ENCODE peak calls at places on chromosomes 13 and 19, in five cellular contexts. One of them, this sample, is unnamed.

GRCh38 chr19:55486971-55487883 is 1.0 kb upstream of the SSC5D start:
- DNase-seq in esophagus squamous epithelium: no peak
- DNase-seq in breast epithelium: peak; percentile 68
- DNase-seq in HepG2: peak; percentile 23
- DNase-seq in body of pancreas: no peak
- DNase-seq in this sample: peak; percentile 100

GRCh38 chr13:110062077-110062776 is 244.7 kb downstream of the COL4A1 start:
- DNase-seq in breast epithelium: peak; percentile 38
- DNase-seq in body of pancreas: peak; percentile 46
- DNase-seq in HepG2: no peak
- DNase-seq in esophagus squamous epithelium: no peak
- DNase-seq in this sample: peak; percentile 33

GRCh38 chr19:31351212-31352193 is 2.3 kb upstream of the TSHZ3 start:
- DNase-seq in esophagus squamous epithelium: no peak
- DNase-seq in HepG2: no peak
- DNase-seq in breast epithelium: no peak
- DNase-seq in body of pancreas: peak; percentile 58
- DNase-seq in this sample: peak; percentile 90

GRCh38 chr13:25214371-25215252 is 42.5 kb upstream of the AMER2 start:
- DNase-seq in HepG2: no peak
- DNase-seq in body of pancreas: no peak
- DNase-seq in breast epithelium: no peak
- DNase-seq in esophagus squamous epithelium: no peak
- DNase-seq in this sample: no peak

GRCh38 chr13:28637714-28638355 is 21.1 kb upstream of the POMP start:
- DNase-seq in body of pancreas: no peak
- DNase-seq in HepG2: peak; percentile 59
- DNase-seq in esophagus squamous epithelium: no peak
- DNase-seq in breast epithelium: no peak
- DNase-seq in this sample: no peak

GRCh38 chr13:46604226-46604968 is 51.4 kb downstream of the LRCH1 start:
- DNase-seq in esophagus squamous epithelium: no peak
- DNase-seq in body of pancreas: no peak
- DNase-seq in HepG2: peak; percentile 25
- DNase-seq in breast epithelium: no peak
- DNase-seq in this sample: no peak

GRCh38 chr13:46961719-46962118 is 64.9 kb upstream of the HTR2A start:
- DNase-seq in body of pancreas: no peak
- DNase-seq in esophagus squamous epithelium: no peak
- DNase-seq in breast epithelium: no peak
- DNase-seq in HepG2: no peak
- DNase-seq in this sample: peak; percentile 6

GRCh38 chr19:28425431-28425931 is 787.5 kb downstream of the UQCRFS1 start:
- DNase-seq in HepG2: no peak
- DNase-seq in body of pancreas: no peak
- DNase-seq in breast epithelium: no peak
- DNase-seq in esophagus squamous epithelium: no peak
- DNase-seq in this sample: no peak

GRCh38 chr19:1006711-1007398 is 6.6 kb downstream of the GRIN3B start:
- DNase-seq in body of pancreas: no peak
- DNase-seq in esophagus squamous epithelium: no peak
- DNase-seq in breast epithelium: no peak
- DNase-seq in HepG2: no peak
- DNase-seq in this sample: no peak

GRCh38 chr13:49042476-49042875 is 66.8 kb downstream of the FNDC3A start:
- DNase-seq in breast epithelium: no peak
- DNase-seq in body of pancreas: no peak
- DNase-seq in HepG2: no peak
- DNase-seq in esophagus squamous epithelium: no peak
- DNase-seq in this sample: no peak

GRCh38 chr13:20128459-20128927 is 32.4 kb downstream of the GJA3 start:
- DNase-seq in esophagus squamous epithelium: no peak
- DNase-seq in body of pancreas: peak; percentile 74
- DNase-seq in HepG2: peak; percentile 15
- DNase-seq in breast epithelium: no peak
- DNase-seq in this sample: no peak

GRCh38 chr13:27621366-27622101 is at the start of gene POLR1D:
- DNase-seq in HepG2: peak; percentile 77
- DNase-seq in breast epithelium: peak; percentile 84
- DNase-seq in body of pancreas: peak; percentile 93
- DNase-seq in esophagus squamous epithelium: peak; percentile 51
- DNase-seq in this sample: peak; percentile 55

DNA sequence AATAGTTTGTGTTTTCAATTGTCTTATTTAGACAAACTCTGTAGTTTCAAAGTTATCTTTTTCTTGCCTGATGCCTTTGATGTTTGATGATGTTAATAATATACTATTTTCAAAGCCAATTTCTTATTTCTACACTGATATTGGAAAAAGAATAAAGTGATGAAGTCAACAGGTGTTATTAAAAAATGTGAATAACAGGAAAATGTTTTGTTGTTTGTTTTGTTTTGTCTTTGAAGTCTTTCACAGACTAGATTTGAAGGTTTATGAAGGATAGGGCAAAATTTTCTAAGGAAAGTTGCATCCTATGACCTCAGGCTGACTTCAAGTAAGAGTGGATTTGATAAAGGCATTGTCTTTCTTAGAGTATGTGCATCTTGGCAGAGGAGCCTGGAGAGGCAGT is 31.2 kb downstream of the ZNF790 start:
- DNase-seq in HepG2: no peak
- DNase-seq in body of pancreas: no peak
- DNase-seq in esophagus squamous epithelium: no peak
- DNase-seq in breast epithelium: no peak
- DNase-seq in this sample: no peak
- TF ChIP-seq POLR2A in HepG2: no peak
- TF ChIP-seq POLR2A in body of pancreas: no peak
- TF ChIP-seq POLR2A in esophagus squamous epithelium: no peak
- TF ChIP-seq POLR2A in breast epithelium: no peak
- TF ChIP-seq POLR2A in this sample: no peak

DNA sequence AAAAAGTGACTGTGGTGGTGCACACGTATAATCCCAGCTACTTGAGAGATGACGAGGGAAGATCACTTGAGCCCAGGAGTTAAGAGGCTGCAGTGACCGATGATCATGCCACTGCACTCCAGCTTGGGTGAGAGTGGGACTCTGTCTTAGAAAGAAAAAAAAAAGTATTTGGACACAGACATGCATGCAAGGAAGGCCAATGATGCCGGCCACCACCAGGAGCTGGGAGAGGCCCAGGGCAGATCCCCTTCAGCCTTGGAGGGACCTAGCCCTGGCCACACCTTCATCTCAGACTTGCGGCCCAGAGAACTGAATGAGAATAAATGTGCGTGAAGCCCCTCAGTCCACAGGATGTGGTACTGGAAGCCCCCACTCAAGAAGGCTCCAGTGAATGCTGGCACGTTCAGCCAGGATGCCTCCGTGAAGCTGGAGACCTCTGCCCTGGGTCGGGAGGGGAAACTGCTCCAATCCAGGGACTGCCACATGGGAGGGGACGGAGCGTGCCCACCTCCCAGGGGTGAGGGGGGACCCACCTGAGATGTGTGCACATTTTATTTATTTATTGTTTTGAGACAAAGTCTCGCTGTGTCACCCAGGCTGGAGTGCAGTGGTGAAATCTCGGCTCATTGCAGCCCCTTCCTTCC is 14.6 kb downstream of the TNFAIP8L1 start:
- DNase-seq in esophagus squamous epithelium: no peak
- DNase-seq in body of pancreas: no peak
- DNase-seq in breast epithelium: no peak
- DNase-seq in HepG2: no peak
- DNase-seq in this sample: no peak
- TF ChIP-seq POLR2A in esophagus squamous epithelium: no peak
- TF ChIP-seq POLR2A in body of pancreas: no peak
- TF ChIP-seq POLR2A in breast epithelium: no peak
- TF ChIP-seq POLR2A in HepG2: no peak
- TF ChIP-seq POLR2A in this sample: no peak

GRCh38 chr13:42395066-42395821 is 123.3 kb downstream of the AKAP11 start:
- DNase-seq in HepG2: no peak
- DNase-seq in breast epithelium: no peak
- DNase-seq in body of pancreas: no peak
- DNase-seq in esophagus squamous epithelium: no peak
- DNase-seq in this sample: no peak
- TF ChIP-seq POLR2A in HepG2: no peak
- TF ChIP-seq POLR2A in breast epithelium: no peak
- TF ChIP-seq POLR2A in body of pancreas: no peak
- TF ChIP-seq POLR2A in esophagus squamous epithelium: no peak
- TF ChIP-seq POLR2A in this sample: no peak

GRCh38 chr19:3409346-3410064 is 43.1 kb downstream of the NFIC start:
- DNase-seq in HepG2: peak; percentile 94
- DNase-seq in breast epithelium: peak; percentile 85
- DNase-seq in body of pancreas: peak; percentile 69
- DNase-seq in esophagus squamous epithelium: no peak
- DNase-seq in this sample: no peak

GRCh38 chr19:3406571-3407111 is 40.3 kb downstream of the NFIC start:
- DNase-seq in HepG2: no peak
- DNase-seq in body of pancreas: no peak
- DNase-seq in breast epithelium: no peak
- DNase-seq in esophagus squamous epithelium: no peak
- DNase-seq in this sample: no peak

GRCh38 chr19:3408996-3409345 is 42.6 kb downstream of the NFIC start:
- DNase-seq in body of pancreas: no peak
- DNase-seq in esophagus squamous epithelium: no peak
- DNase-seq in breast epithelium: no peak
- DNase-seq in HepG2: no peak
- DNase-seq in this sample: no peak

GRCh38 chr19:3405261-3405653 is 38.9 kb downstream of the NFIC start:
- DNase-seq in HepG2: no peak
- DNase-seq in body of pancreas: no peak
- DNase-seq in breast epithelium: no peak
- DNase-seq in esophagus squamous epithelium: no peak
- DNase-seq in this sample: no peak

DNA sequence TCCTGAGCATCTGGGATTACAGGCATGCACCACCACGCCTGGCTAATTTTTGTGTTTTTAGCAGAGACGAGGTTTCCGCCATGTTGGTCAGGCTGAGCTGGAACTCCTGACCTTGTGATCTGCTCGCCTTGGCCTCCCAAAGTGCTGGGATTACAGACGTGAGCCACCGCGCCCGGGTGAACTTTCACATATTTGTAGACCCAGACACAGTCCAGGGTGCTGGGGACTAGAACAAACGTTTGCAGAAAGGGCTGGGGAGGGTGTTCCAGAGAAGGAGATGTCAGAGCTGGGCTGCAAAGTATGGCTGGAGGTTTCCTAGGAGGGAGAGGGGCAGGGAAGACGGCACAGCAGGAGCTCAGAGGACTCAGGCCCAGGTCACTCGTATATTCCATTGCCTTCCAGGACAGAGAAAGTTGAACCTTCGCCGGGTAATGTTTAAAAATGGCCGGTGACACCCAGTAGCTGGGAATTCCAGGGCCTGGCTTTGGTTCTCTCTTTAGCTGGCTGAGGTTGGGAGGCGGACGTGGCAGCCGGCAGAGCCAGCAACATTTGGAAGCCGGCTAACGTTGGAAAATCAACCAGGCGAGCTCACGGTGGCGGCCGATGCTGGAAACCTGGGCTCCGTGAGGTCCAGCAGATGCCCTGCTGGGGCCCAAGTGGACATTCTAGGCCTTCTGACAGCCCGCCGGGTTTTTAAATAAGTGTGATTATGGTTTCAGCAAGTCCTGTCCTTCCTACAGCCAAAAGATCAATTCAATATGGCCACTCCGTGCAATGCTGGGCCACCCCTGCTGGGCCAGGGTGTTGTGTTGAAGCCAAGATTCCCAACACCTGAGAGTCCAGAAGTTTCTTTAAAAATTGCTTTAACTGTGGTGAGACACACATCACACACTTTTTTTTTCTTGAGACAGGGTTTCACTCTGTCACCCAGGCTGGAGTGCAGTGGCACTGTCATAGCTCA is 41.5 kb downstream of the NFIC start:
- DNase-seq in esophagus squamous epithelium: no peak
- DNase-seq in breast epithelium: no peak
- DNase-seq in body of pancreas: peak; percentile 74
- DNase-seq in HepG2: peak; percentile 39
- DNase-seq in this sample: no peak
- TF ChIP-seq POLR2A in esophagus squamous epithelium: no peak
- TF ChIP-seq POLR2A in breast epithelium: no peak
- TF ChIP-seq POLR2A in body of pancreas: peak; percentile 39
- TF ChIP-seq POLR2A in HepG2: no peak
- TF ChIP-seq POLR2A in this sample: no peak

DNA sequence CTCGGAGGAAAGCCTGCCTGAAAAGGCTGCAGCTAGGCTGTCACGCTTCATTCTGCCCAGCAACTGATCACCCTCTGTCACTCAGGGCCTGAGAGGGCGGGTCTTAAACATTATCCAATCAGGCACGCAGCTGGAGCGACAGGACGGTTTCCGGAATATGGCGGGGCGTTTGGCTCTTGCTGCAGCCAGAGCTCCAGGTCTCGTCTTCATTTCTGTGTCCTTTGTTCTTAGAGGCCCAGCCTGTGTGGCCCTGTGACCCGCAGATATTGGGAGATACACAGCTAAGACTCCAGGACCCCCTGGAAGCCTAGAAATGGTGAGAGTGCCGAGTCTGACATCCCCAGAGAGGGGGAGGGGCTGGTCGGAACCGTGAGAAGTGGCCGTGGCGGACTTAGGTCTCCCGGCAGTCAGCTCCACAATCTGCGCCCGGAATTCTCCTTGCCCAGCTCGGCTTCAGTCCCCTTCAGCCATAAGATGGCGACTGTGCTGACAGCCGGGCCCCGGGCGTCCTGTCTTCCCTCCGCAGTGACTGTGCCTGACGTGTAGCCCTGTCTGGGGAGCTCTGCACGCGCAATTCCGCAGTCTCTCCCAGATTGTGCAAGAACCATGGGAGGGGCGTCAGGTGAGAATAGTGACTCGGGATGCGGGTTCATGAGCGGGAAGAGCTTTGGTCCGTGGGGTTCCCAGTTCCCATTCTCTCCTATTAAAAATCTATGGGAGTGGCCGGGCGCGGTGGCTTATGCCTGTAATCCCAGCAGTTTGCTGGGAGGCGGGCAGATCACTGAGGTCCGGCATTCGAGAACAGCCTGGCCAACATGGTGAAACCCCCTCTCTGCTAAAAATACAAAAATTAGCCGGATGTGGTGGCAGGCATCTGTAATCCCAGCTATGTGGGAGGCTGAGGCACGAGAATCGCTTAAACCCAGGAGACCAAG is at the start of gene ZNF429:
- DNase-seq in esophagus squamous epithelium: peak; percentile 54
- DNase-seq in body of pancreas: peak; percentile 94
- DNase-seq in HepG2: peak; percentile 87
- DNase-seq in breast epithelium: peak; percentile 93
- DNase-seq in this sample: peak; percentile 87
- TF ChIP-seq POLR2A in esophagus squamous epithelium: peak; percentile 26
- TF ChIP-seq POLR2A in body of pancreas: peak; percentile 94
- TF ChIP-seq POLR2A in HepG2: peak; percentile 65
- TF ChIP-seq POLR2A in breast epithelium: peak; percentile 70
- TF ChIP-seq POLR2A in this sample: peak; percentile 37

This sample was measured in H54.